ENCODE peak calls at places on chromosomes 7 and 10, in nine cellular contexts. One of them, this sample, is unnamed.

GRCh38 chr10:93319855-93320254 is 162.3 kb downstream of the MYOF start:
- DNase-seq in Calu3: no peak
- DNase-seq in HTR-8/SVneo: no peak
- DNase-seq in HT1080: no peak
- DNase-seq in activated CD8-positive, alpha-beta memory T cell treated with anti-CD3 and anti-CD28 coated beads, Interleukin-2, amount 50 U/mL, for 48 hours: no peak
- DNase-seq in T follicular helper cell: no peak
- DNase-seq in fibroblast of lung: no peak
- DNase-seq in stimulated activated CD4-positive, alpha-beta T cell treated with anti-CD3 and anti-CD28 coated beads, Interleukin-4, amount 100 ng/mL, for 4 hours: no peak
- DNase-seq in mucosa of gallbladder: no peak
- DNase-seq in this sample: no peak

GRCh38 chr10:128186959-128187787 is 61.0 kb upstream of the MKI67 start:
- DNase-seq in T follicular helper cell: no peak
- DNase-seq in Calu3: no peak
- DNase-seq in HTR-8/SVneo: no peak
- DNase-seq in mucosa of gallbladder: no peak
- DNase-seq in fibroblast of lung: no peak
- DNase-seq in activated CD8-positive, alpha-beta memory T cell treated with anti-CD3 and anti-CD28 coated beads, Interleukin-2, amount 50 U/mL, for 48 hours: peak
- DNase-seq in stimulated activated CD4-positive, alpha-beta T cell treated with anti-CD3 and anti-CD28 coated beads, Interleukin-4, amount 100 ng/mL, for 4 hours: peak
- DNase-seq in HT1080: no peak
- DNase-seq in this sample: peak

GRCh38 chr10:91944880-91945630 is 21.5 kb downstream of the BTAF1 start:
- DNase-seq in stimulated activated CD4-positive, alpha-beta T cell treated with anti-CD3 and anti-CD28 coated beads, Interleukin-4, amount 100 ng/mL, for 4 hours: no peak
- DNase-seq in Calu3: no peak
- DNase-seq in activated CD8-positive, alpha-beta memory T cell treated with anti-CD3 and anti-CD28 coated beads, Interleukin-2, amount 50 U/mL, for 48 hours: no peak
- DNase-seq in T follicular helper cell: no peak
- DNase-seq in mucosa of gallbladder: no peak
- DNase-seq in HT1080: peak
- DNase-seq in HTR-8/SVneo: no peak
- DNase-seq in fibroblast of lung: no peak
- DNase-seq in this sample: no peak

GRCh38 chr10:103772096-103772845 is 83.1 kb downstream of the SH3PXD2A start:
- DNase-seq in activated CD8-positive, alpha-beta memory T cell treated with anti-CD3 and anti-CD28 coated beads, Interleukin-2, amount 50 U/mL, for 48 hours: peak
- DNase-seq in mucosa of gallbladder: peak
- DNase-seq in HT1080: peak
- DNase-seq in fibroblast of lung: peak
- DNase-seq in stimulated activated CD4-positive, alpha-beta T cell treated with anti-CD3 and anti-CD28 coated beads, Interleukin-4, amount 100 ng/mL, for 4 hours: peak
- DNase-seq in HTR-8/SVneo: peak
- DNase-seq in Calu3: peak
- DNase-seq in T follicular helper cell: peak
- DNase-seq in this sample: peak

GRCh38 chr10:61486738-61487396 is 33.7 kb upstream of the TMEM26 start:
- DNase-seq in HT1080: peak
- DNase-seq in HTR-8/SVneo: no peak
- DNase-seq in Calu3: no peak
- DNase-seq in activated CD8-positive, alpha-beta memory T cell treated with anti-CD3 and anti-CD28 coated beads, Interleukin-2, amount 50 U/mL, for 48 hours: no peak
- DNase-seq in mucosa of gallbladder: no peak
- DNase-seq in stimulated activated CD4-positive, alpha-beta T cell treated with anti-CD3 and anti-CD28 coated beads, Interleukin-4, amount 100 ng/mL, for 4 hours: no peak
- DNase-seq in T follicular helper cell: no peak
- DNase-seq in fibroblast of lung: peak
- DNase-seq in this sample: no peak

GRCh38 chr7:100546129-100546867 is 7.3 kb downstream of the AGFG2 start:
- DNase-seq in Calu3: peak
- DNase-seq in HTR-8/SVneo: no peak
- DNase-seq in T follicular helper cell: no peak
- DNase-seq in activated CD8-positive, alpha-beta memory T cell treated with anti-CD3 and anti-CD28 coated beads, Interleukin-2, amount 50 U/mL, for 48 hours: no peak
- DNase-seq in HT1080: no peak
- DNase-seq in mucosa of gallbladder: peak
- DNase-seq in fibroblast of lung: no peak
- DNase-seq in stimulated activated CD4-positive, alpha-beta T cell treated with anti-CD3 and anti-CD28 coated beads, Interleukin-4, amount 100 ng/mL, for 4 hours: no peak
- DNase-seq in this sample: no peak

GRCh38 chr7:4245135-4245865 is 436.8 kb upstream of the FOXK1 start:
- DNase-seq in HT1080: no peak
- DNase-seq in HTR-8/SVneo: no peak
- DNase-seq in mucosa of gallbladder: no peak
- DNase-seq in activated CD8-positive, alpha-beta memory T cell treated with anti-CD3 and anti-CD28 coated beads, Interleukin-2, amount 50 U/mL, for 48 hours: no peak
- DNase-seq in fibroblast of lung: no peak
- DNase-seq in T follicular helper cell: no peak
- DNase-seq in stimulated activated CD4-positive, alpha-beta T cell treated with anti-CD3 and anti-CD28 coated beads, Interleukin-4, amount 100 ng/mL, for 4 hours: no peak
- DNase-seq in Calu3: no peak
- DNase-seq in this sample: no peak

GRCh38 chr10:114526112-114526496 is 121.8 kb upstream of the AFAP1L2 start:
- DNase-seq in HT1080: no peak
- DNase-seq in T follicular helper cell: no peak
- DNase-seq in stimulated activated CD4-positive, alpha-beta T cell treated with anti-CD3 and anti-CD28 coated beads, Interleukin-4, amount 100 ng/mL, for 4 hours: peak
- DNase-seq in fibroblast of lung: peak
- DNase-seq in activated CD8-positive, alpha-beta memory T cell treated with anti-CD3 and anti-CD28 coated beads, Interleukin-2, amount 50 U/mL, for 48 hours: no peak
- DNase-seq in HTR-8/SVneo: no peak
- DNase-seq in Calu3: no peak
- DNase-seq in mucosa of gallbladder: no peak
- DNase-seq in this sample: peak

GRCh38 chr7:157685430-157686284 is 348.9 kb downstream of the DNAJB6 start:
- DNase-seq in stimulated activated CD4-positive, alpha-beta T cell treated with anti-CD3 and anti-CD28 coated beads, Interleukin-4, amount 100 ng/mL, for 4 hours: no peak
- DNase-seq in fibroblast of lung: no peak
- DNase-seq in HTR-8/SVneo: no peak
- DNase-seq in Calu3: no peak
- DNase-seq in activated CD8-positive, alpha-beta memory T cell treated with anti-CD3 and anti-CD28 coated beads, Interleukin-2, amount 50 U/mL, for 48 hours: peak
- DNase-seq in HT1080: no peak
- DNase-seq in T follicular helper cell: no peak
- DNase-seq in mucosa of gallbladder: no peak
- DNase-seq in this sample: no peak

GRCh38 chr10:31059323-31059722 is 27.7 kb upstream of the ZNF438 start:
- DNase-seq in HTR-8/SVneo: no peak
- DNase-seq in stimulated activated CD4-positive, alpha-beta T cell treated with anti-CD3 and anti-CD28 coated beads, Interleukin-4, amount 100 ng/mL, for 4 hours: no peak
- DNase-seq in Calu3: peak
- DNase-seq in fibroblast of lung: no peak
- DNase-seq in T follicular helper cell: no peak
- DNase-seq in HT1080: peak
- DNase-seq in mucosa of gallbladder: no peak
- DNase-seq in activated CD8-positive, alpha-beta memory T cell treated with anti-CD3 and anti-CD28 coated beads, Interleukin-2, amount 50 U/mL, for 48 hours: no peak
- DNase-seq in this sample: no peak

GRCh38 chr7:89312561-89312960 is 517.0 kb upstream of the TEX47 start:
- DNase-seq in fibroblast of lung: no peak
- DNase-seq in HTR-8/SVneo: no peak
- DNase-seq in T follicular helper cell: no peak
- DNase-seq in activated CD8-positive, alpha-beta memory T cell treated with anti-CD3 and anti-CD28 coated beads, Interleukin-2, amount 50 U/mL, for 48 hours: no peak
- DNase-seq in stimulated activated CD4-positive, alpha-beta T cell treated with anti-CD3 and anti-CD28 coated beads, Interleukin-4, amount 100 ng/mL, for 4 hours: no peak
- DNase-seq in Calu3: no peak
- DNase-seq in HT1080: no peak
- DNase-seq in mucosa of gallbladder: no peak
- DNase-seq in this sample: no peak

GRCh38 chr7:47327698-47328391 is 254.1 kb downstream of the TNS3 start:
- DNase-seq in mucosa of gallbladder: peak
- DNase-seq in activated CD8-positive, alpha-beta memory T cell treated with anti-CD3 and anti-CD28 coated beads, Interleukin-2, amount 50 U/mL, for 48 hours: no peak
- DNase-seq in HT1080: peak
- DNase-seq in HTR-8/SVneo: peak
- DNase-seq in stimulated activated CD4-positive, alpha-beta T cell treated with anti-CD3 and anti-CD28 coated beads, Interleukin-4, amount 100 ng/mL, for 4 hours: no peak
- DNase-seq in T follicular helper cell: no peak
- DNase-seq in fibroblast of lung: peak
- DNase-seq in Calu3: peak
- DNase-seq in this sample: no peak

GRCh38 chr7:133822001-133822641 is 305.0 kb upstream of the LRGUK start:
- DNase-seq in HTR-8/SVneo: no peak
- DNase-seq in activated CD8-positive, alpha-beta memory T cell treated with anti-CD3 and anti-CD28 coated beads, Interleukin-2, amount 50 U/mL, for 48 hours: no peak
- DNase-seq in T follicular helper cell: no peak
- DNase-seq in HT1080: no peak
- DNase-seq in stimulated activated CD4-positive, alpha-beta T cell treated with anti-CD3 and anti-CD28 coated beads, Interleukin-4, amount 100 ng/mL, for 4 hours: no peak
- DNase-seq in fibroblast of lung: no peak
- DNase-seq in mucosa of gallbladder: no peak
- DNase-seq in Calu3: no peak
- DNase-seq in this sample: no peak

GRCh38 chr10:127150136-127150535 is 46.3 kb downstream of the INSYN2A start:
- DNase-seq in Calu3: no peak
- DNase-seq in fibroblast of lung: peak
- DNase-seq in T follicular helper cell: no peak
- DNase-seq in HT1080: peak
- DNase-seq in mucosa of gallbladder: no peak
- DNase-seq in activated CD8-positive, alpha-beta memory T cell treated with anti-CD3 and anti-CD28 coated beads, Interleukin-2, amount 50 U/mL, for 48 hours: no peak
- DNase-seq in stimulated activated CD4-positive, alpha-beta T cell treated with anti-CD3 and anti-CD28 coated beads, Interleukin-4, amount 100 ng/mL, for 4 hours: no peak
- DNase-seq in HTR-8/SVneo: peak
- DNase-seq in this sample: no peak

GRCh38 chr7:6262206-6262605 is 10.2 kb downstream of the CYTH3 start:
- DNase-seq in fibroblast of lung: no peak
- DNase-seq in activated CD8-positive, alpha-beta memory T cell treated with anti-CD3 and anti-CD28 coated beads, Interleukin-2, amount 50 U/mL, for 48 hours: no peak
- DNase-seq in HTR-8/SVneo: no peak
- DNase-seq in HT1080: no peak
- DNase-seq in mucosa of gallbladder: no peak
- DNase-seq in stimulated activated CD4-positive, alpha-beta T cell treated with anti-CD3 and anti-CD28 coated beads, Interleukin-4, amount 100 ng/mL, for 4 hours: no peak
- DNase-seq in T follicular helper cell: no peak
- DNase-seq in Calu3: no peak
- DNase-seq in this sample: no peak

GRCh38 chr10:113735913-113736312 is 15.6 kb upstream of the PLEKHS1 start:
- DNase-seq in T follicular helper cell: no peak
- DNase-seq in stimulated activated CD4-positive, alpha-beta T cell treated with anti-CD3 and anti-CD28 coated beads, Interleukin-4, amount 100 ng/mL, for 4 hours: no peak
- DNase-seq in HTR-8/SVneo: no peak
- DNase-seq in activated CD8-positive, alpha-beta memory T cell treated with anti-CD3 and anti-CD28 coated beads, Interleukin-2, amount 50 U/mL, for 48 hours: no peak
- DNase-seq in mucosa of gallbladder: peak
- DNase-seq in HT1080: no peak
- DNase-seq in Calu3: peak
- DNase-seq in fibroblast of lung: peak
- DNase-seq in this sample: no peak

GRCh38 chr7:24455813-24456525 is 117.3 kb upstream of the PALS2 start:
- DNase-seq in fibroblast of lung: no peak
- DNase-seq in Calu3: no peak
- DNase-seq in activated CD8-positive, alpha-beta memory T cell treated with anti-CD3 and anti-CD28 coated beads, Interleukin-2, amount 50 U/mL, for 48 hours: no peak
- DNase-seq in HTR-8/SVneo: no peak
- DNase-seq in stimulated activated CD4-positive, alpha-beta T cell treated with anti-CD3 and anti-CD28 coated beads, Interleukin-4, amount 100 ng/mL, for 4 hours: no peak
- DNase-seq in T follicular helper cell: no peak
- DNase-seq in mucosa of gallbladder: no peak
- DNase-seq in HT1080: no peak
- DNase-seq in this sample: no peak

GRCh38 chr7:86904949-86905834 is 154.3 kb downstream of the ELAPOR2 start:
- DNase-seq in Calu3: peak
- DNase-seq in T follicular helper cell: no peak
- DNase-seq in HTR-8/SVneo: no peak
- DNase-seq in stimulated activated CD4-positive, alpha-beta T cell treated with anti-CD3 and anti-CD28 coated beads, Interleukin-4, amount 100 ng/mL, for 4 hours: no peak
- DNase-seq in mucosa of gallbladder: peak
- DNase-seq in fibroblast of lung: peak
- DNase-seq in HT1080: peak
- DNase-seq in activated CD8-positive, alpha-beta memory T cell treated with anti-CD3 and anti-CD28 coated beads, Interleukin-2, amount 50 U/mL, for 48 hours: no peak
- DNase-seq in this sample: no peak

GRCh38 chr7:377069-378040 is 87.4 kb downstream of the FOXL3 start:
- DNase-seq in Calu3: no peak
- DNase-seq in HT1080: no peak
- DNase-seq in T follicular helper cell: no peak
- DNase-seq in HTR-8/SVneo: no peak
- DNase-seq in stimulated activated CD4-positive, alpha-beta T cell treated with anti-CD3 and anti-CD28 coated beads, Interleukin-4, amount 100 ng/mL, for 4 hours: no peak
- DNase-seq in mucosa of gallbladder: no peak
- DNase-seq in activated CD8-positive, alpha-beta memory T cell treated with anti-CD3 and anti-CD28 coated beads, Interleukin-2, amount 50 U/mL, for 48 hours: peak
- DNase-seq in fibroblast of lung: no peak
- DNase-seq in this sample: no peak

GRCh38 chr7:86720306-86720705 is 76.6 kb downstream of the GRM3 start:
- DNase-seq in mucosa of gallbladder: no peak
- DNase-seq in HTR-8/SVneo: no peak
- DNase-seq in HT1080: no peak
- DNase-seq in stimulated activated CD4-positive, alpha-beta T cell treated with anti-CD3 and anti-CD28 coated beads, Interleukin-4, amount 100 ng/mL, for 4 hours: no peak
- DNase-seq in fibroblast of lung: no peak
- DNase-seq in activated CD8-positive, alpha-beta memory T cell treated with anti-CD3 and anti-CD28 coated beads, Interleukin-2, amount 50 U/mL, for 48 hours: no peak
- DNase-seq in T follicular helper cell: no peak
- DNase-seq in Calu3: no peak
- DNase-seq in this sample: no peak

GRCh38 chr10:43078175-43078985 is 1.5 kb downstream of the RET start:
- DNase-seq in HTR-8/SVneo: no peak
- DNase-seq in activated CD8-positive, alpha-beta memory T cell treated with anti-CD3 and anti-CD28 coated beads, Interleukin-2, amount 50 U/mL, for 48 hours: no peak
- DNase-seq in Calu3: no peak
- DNase-seq in mucosa of gallbladder: no peak
- DNase-seq in stimulated activated CD4-positive, alpha-beta T cell treated with anti-CD3 and anti-CD28 coated beads, Interleukin-4, amount 100 ng/mL, for 4 hours: no peak
- DNase-seq in fibroblast of lung: no peak
- DNase-seq in T follicular helper cell: no peak
- DNase-seq in HT1080: no peak
- DNase-seq in this sample: no peak

GRCh38 chr10:101529207-101529606 is 58.9 kb downstream of the POLL start:
- DNase-seq in HTR-8/SVneo: no peak
- DNase-seq in fibroblast of lung: no peak
- DNase-seq in Calu3: no peak
- DNase-seq in mucosa of gallbladder: no peak
- DNase-seq in HT1080: no peak
- DNase-seq in stimulated activated CD4-positive, alpha-beta T cell treated with anti-CD3 and anti-CD28 coated beads, Interleukin-4, amount 100 ng/mL, for 4 hours: no peak
- DNase-seq in activated CD8-positive, alpha-beta memory T cell treated with anti-CD3 and anti-CD28 coated beads, Interleukin-2, amount 50 U/mL, for 48 hours: no peak
- DNase-seq in T follicular helper cell: no peak
- DNase-seq in this sample: no peak

GRCh38 chr7:95027181-95027872 is 119.9 kb downstream of the PPP1R9A start:
- DNase-seq in activated CD8-positive, alpha-beta memory T cell treated with anti-CD3 and anti-CD28 coated beads, Interleukin-2, amount 50 U/mL, for 48 hours: no peak
- DNase-seq in Calu3: peak
- DNase-seq in HT1080: no peak
- DNase-seq in HTR-8/SVneo: no peak
- DNase-seq in fibroblast of lung: no peak
- DNase-seq in T follicular helper cell: no peak
- DNase-seq in mucosa of gallbladder: no peak
- DNase-seq in stimulated activated CD4-positive, alpha-beta T cell treated with anti-CD3 and anti-CD28 coated beads, Interleukin-4, amount 100 ng/mL, for 4 hours: no peak
- DNase-seq in this sample: no peak

GRCh38 chr10:113131611-113132330 is 181.7 kb downstream of the TCF7L2 start:
- DNase-seq in HTR-8/SVneo: no peak
- DNase-seq in stimulated activated CD4-positive, alpha-beta T cell treated with anti-CD3 and anti-CD28 coated beads, Interleukin-4, amount 100 ng/mL, for 4 hours: no peak
- DNase-seq in fibroblast of lung: peak
- DNase-seq in mucosa of gallbladder: no peak
- DNase-seq in T follicular helper cell: no peak
- DNase-seq in Calu3: no peak
- DNase-seq in HT1080: no peak
- DNase-seq in activated CD8-positive, alpha-beta memory T cell treated with anti-CD3 and anti-CD28 coated beads, Interleukin-2, amount 50 U/mL, for 48 hours: no peak
- DNase-seq in this sample: no peak

GRCh38 chr7:116809636-116810266 is 52.6 kb upstream of the CAPZA2 start:
- DNase-seq in mucosa of gallbladder: peak
- DNase-seq in stimulated activated CD4-positive, alpha-beta T cell treated with anti-CD3 and anti-CD28 coated beads, Interleukin-4, amount 100 ng/mL, for 4 hours: no peak
- DNase-seq in activated CD8-positive, alpha-beta memory T cell treated with anti-CD3 and anti-CD28 coated beads, Interleukin-2, amount 50 U/mL, for 48 hours: no peak
- DNase-seq in HT1080: peak
- DNase-seq in T follicular helper cell: no peak
- DNase-seq in fibroblast of lung: peak
- DNase-seq in Calu3: peak
- DNase-seq in HTR-8/SVneo: peak
- DNase-seq in this sample: no peak

GRCh38 chr7:8284606-8285005 is 22.6 kb upstream of the ICA1 start:
- DNase-seq in T follicular helper cell: no peak
- DNase-seq in activated CD8-positive, alpha-beta memory T cell treated with anti-CD3 and anti-CD28 coated beads, Interleukin-2, amount 50 U/mL, for 48 hours: no peak
- DNase-seq in HT1080: no peak
- DNase-seq in Calu3: peak
- DNase-seq in fibroblast of lung: no peak
- DNase-seq in mucosa of gallbladder: peak
- DNase-seq in stimulated activated CD4-positive, alpha-beta T cell treated with anti-CD3 and anti-CD28 coated beads, Interleukin-4, amount 100 ng/mL, for 4 hours: no peak
- DNase-seq in HTR-8/SVneo: no peak
- DNase-seq in this sample: no peak

GRCh38 chr10:32104622-32105509 is 48.6 kb upstream of the KIF5B start:
- DNase-seq in HT1080: peak
- DNase-seq in Calu3: no peak
- DNase-seq in stimulated activated CD4-positive, alpha-beta T cell treated with anti-CD3 and anti-CD28 coated beads, Interleukin-4, amount 100 ng/mL, for 4 hours: no peak
- DNase-seq in HTR-8/SVneo: no peak
- DNase-seq in mucosa of gallbladder: no peak
- DNase-seq in fibroblast of lung: peak
- DNase-seq in T follicular helper cell: no peak
- DNase-seq in activated CD8-positive, alpha-beta memory T cell treated with anti-CD3 and anti-CD28 coated beads, Interleukin-2, amount 50 U/mL, for 48 hours: no peak
- DNase-seq in this sample: no peak

GRCh38 chr7:152177696-152178404 is 152.4 kb downstream of the GALNT11 start:
- DNase-seq in mucosa of gallbladder: no peak
- DNase-seq in activated CD8-positive, alpha-beta memory T cell treated with anti-CD3 and anti-CD28 coated beads, Interleukin-2, amount 50 U/mL, for 48 hours: no peak
- DNase-seq in stimulated activated CD4-positive, alpha-beta T cell treated with anti-CD3 and anti-CD28 coated beads, Interleukin-4, amount 100 ng/mL, for 4 hours: no peak
- DNase-seq in fibroblast of lung: no peak
- DNase-seq in Calu3: no peak
- DNase-seq in T follicular helper cell: no peak
- DNase-seq in HT1080: no peak
- DNase-seq in HTR-8/SVneo: no peak
- DNase-seq in this sample: no peak

GRCh38 chr10:84194424-84195043 is at the start of gene CDHR1:
- DNase-seq in T follicular helper cell: no peak
- DNase-seq in Calu3: no peak
- DNase-seq in HT1080: no peak
- DNase-seq in stimulated activated CD4-positive, alpha-beta T cell treated with anti-CD3 and anti-CD28 coated beads, Interleukin-4, amount 100 ng/mL, for 4 hours: peak
- DNase-seq in HTR-8/SVneo: peak
- DNase-seq in mucosa of gallbladder: no peak
- DNase-seq in fibroblast of lung: no peak
- DNase-seq in activated CD8-positive, alpha-beta memory T cell treated with anti-CD3 and anti-CD28 coated beads, Interleukin-2, amount 50 U/mL, for 48 hours: peak
- DNase-seq in this sample: peak

GRCh38 chr7:135441791-135442190 is 68.1 kb downstream of the CNOT4 start:
- DNase-seq in T follicular helper cell: no peak
- DNase-seq in HT1080: peak
- DNase-seq in stimulated activated CD4-positive, alpha-beta T cell treated with anti-CD3 and anti-CD28 coated beads, Interleukin-4, amount 100 ng/mL, for 4 hours: no peak
- DNase-seq in mucosa of gallbladder: no peak
- DNase-seq in activated CD8-positive, alpha-beta memory T cell treated with anti-CD3 and anti-CD28 coated beads, Interleukin-2, amount 50 U/mL, for 48 hours: no peak
- DNase-seq in fibroblast of lung: peak
- DNase-seq in HTR-8/SVneo: peak
- DNase-seq in Calu3: no peak
- DNase-seq in this sample: no peak

GRCh38 chr7:44761207-44762161 is 12.8 kb downstream of the ZMIZ2 start:
- DNase-seq in activated CD8-positive, alpha-beta memory T cell treated with anti-CD3 and anti-CD28 coated beads, Interleukin-2, amount 50 U/mL, for 48 hours: no peak
- DNase-seq in mucosa of gallbladder: peak
- DNase-seq in T follicular helper cell: no peak
- DNase-seq in fibroblast of lung: peak
- DNase-seq in HT1080: no peak
- DNase-seq in stimulated activated CD4-positive, alpha-beta T cell treated with anti-CD3 and anti-CD28 coated beads, Interleukin-4, amount 100 ng/mL, for 4 hours: no peak
- DNase-seq in Calu3: no peak
- DNase-seq in HTR-8/SVneo: no peak
- DNase-seq in this sample: no peak

This sample was measured in T-cell.